ENCODE peak calls at places on chromosomes 16 and 17, in six cellular contexts. T, C, L, Q, V and K are unnamed samples.

GRCh38 chr17:71975998-71976649 is 144.7 kb upstream of the SOX9 start:
- DNase-seq in L (no peak), C (peak; percentile 8), Q (peak; percentile 86), V (no peak), T (peak; percentile 11), K (peak; percentile 95)

GRCh38 chr17:43766413-43767052 is 7.9 kb upstream of the SOST start:
- DNase-seq in Q (no peak), V (peak; percentile 39), C (peak; percentile 83), L (no peak), T (peak; percentile 93), K (peak; percentile 27)

GRCh38 chr17:51427259-51428255 is 167.2 kb downstream of the UTP18 start:
- DNase-seq in Q (no peak), T (no peak), L (no peak), V (peak; percentile 64), C (no peak), K (no peak)

GRCh38 chr17:82881292-82881823 is 41.5 kb upstream of the ZNF750 start:
- DNase-seq in Q (peak; percentile 67), C (no peak), V (no peak), L (no peak), T (no peak), K (no peak)

GRCh38 chr16:70634861-70635260 is 11.5 kb upstream of the IL34 start:
- DNase-seq in T (no peak), L (no peak), V (no peak), C (no peak), Q (no peak), K (no peak)

GRCh38 chr16:52597073-52597771 is 50.3 kb upstream of the TOX3 start:
- DNase-seq in T (no peak), C (no peak), V (no peak), L (no peak), Q (no peak), K (no peak)

GRCh38 chr16:21302898-21303528 is 24.9 kb upstream of the CRYM start:
- DNase-seq in L (no peak), Q (no peak), C (no peak), V (no peak), T (no peak), K (peak; percentile 86)

GRCh38 chr17:71023631-71024030 is 854.3 kb downstream of the KCNJ2 start:
- DNase-seq in L (no peak), T (no peak), V (no peak), Q (no peak), C (peak; percentile 22), K (peak; percentile 3)

GRCh38 chr16:2597560-2597902 is 59.7 kb downstream of the PDPK1 start:
- DNase-seq in T (no peak), V (no peak), Q (peak; percentile 58), C (no peak), L (no peak), K (no peak)

GRCh38 chr16:11395008-11395948 is 50.0 kb downstream of the RMI2 start:
- DNase-seq in T (no peak), L (no peak), V (no peak), Q (peak; percentile 65), C (no peak), K (no peak)

GRCh38 chr17:48100160-48100559 is 1.1 kb downstream of the CBX1 start:
- DNase-seq in C (no peak), L (no peak), V (no peak), T (no peak), Q (no peak), K (peak; percentile 6)

GRCh38 chr16:10098991-10099390 is 83.2 kb downstream of the GRIN2A start:
- DNase-seq in L (no peak), C (no peak), T (no peak), Q (no peak), V (no peak), K (no peak)

GRCh38 chr17:8755590-8756255 is 2.6 kb downstream of the SPDYE4 start:
- DNase-seq in Q (no peak), V (no peak), L (no peak), T (no peak), C (no peak), K (no peak)

GRCh38 chr16:55411231-55411630 is 67.8 kb upstream of the MMP2 start:
- DNase-seq in Q (no peak), T (no peak), C (peak; percentile 13), L (no peak), V (no peak), K (no peak)

GRCh38 chr17:42055496-42055895 is 5.1 kb upstream of the C17orf113 start:
- DNase-seq in V (no peak), Q (no peak), T (no peak), C (no peak), L (no peak), K (no peak)

GRCh38 chr17:333626-334396 is 18.8 kb downstream of the RPH3AL start:
- DNase-seq in Q (peak; percentile 92), C (peak; percentile 74), L (no peak), V (peak; percentile 31), T (peak; percentile 57), K (peak; percentile 32)

GRCh38 chr17:43769426-43769825 is 9.4 kb downstream of the DUSP3 start:
- DNase-seq in V (no peak), C (no peak), Q (no peak), T (no peak), L (no peak), K (no peak)

GRCh38 chr16:13892301-13892700 is 27.7 kb upstream of the ERCC4 start:
- DNase-seq in V (no peak), C (no peak), T (no peak), L (no peak), Q (no peak), K (no peak)
- H3K27ac ChIP-seq in V (no peak overlapping the region), C (no peak overlapping the region), T (no peak overlapping the region), L (no peak overlapping the region), Q (no peak overlapping the region), K (no peak overlapping the region)

GRCh38 chr16:72786606-72787005 is 261.3 kb downstream of the ZFHX3 start:
- DNase-seq in C (peak; percentile 34), T (peak; percentile 22), Q (no peak), V (no peak), L (no peak), K (no peak)

GRCh38 chr16:72789465-72789864 is 258.5 kb downstream of the ZFHX3 start:
- DNase-seq in T (no peak), V (no peak), L (no peak), Q (no peak), C (no peak), K (no peak)

GRCh38 chr16:72787130-72787518 is 260.8 kb downstream of the ZFHX3 start:
- DNase-seq in L (no peak), C (peak; percentile 29), T (no peak), V (no peak), Q (no peak), K (no peak)

GRCh38 chr16:72788269-72788809 is 259.6 kb downstream of the ZFHX3 start:
- DNase-seq in C (peak; percentile 41), V (no peak), Q (no peak), T (no peak), L (no peak), K (no peak)

DNA sequence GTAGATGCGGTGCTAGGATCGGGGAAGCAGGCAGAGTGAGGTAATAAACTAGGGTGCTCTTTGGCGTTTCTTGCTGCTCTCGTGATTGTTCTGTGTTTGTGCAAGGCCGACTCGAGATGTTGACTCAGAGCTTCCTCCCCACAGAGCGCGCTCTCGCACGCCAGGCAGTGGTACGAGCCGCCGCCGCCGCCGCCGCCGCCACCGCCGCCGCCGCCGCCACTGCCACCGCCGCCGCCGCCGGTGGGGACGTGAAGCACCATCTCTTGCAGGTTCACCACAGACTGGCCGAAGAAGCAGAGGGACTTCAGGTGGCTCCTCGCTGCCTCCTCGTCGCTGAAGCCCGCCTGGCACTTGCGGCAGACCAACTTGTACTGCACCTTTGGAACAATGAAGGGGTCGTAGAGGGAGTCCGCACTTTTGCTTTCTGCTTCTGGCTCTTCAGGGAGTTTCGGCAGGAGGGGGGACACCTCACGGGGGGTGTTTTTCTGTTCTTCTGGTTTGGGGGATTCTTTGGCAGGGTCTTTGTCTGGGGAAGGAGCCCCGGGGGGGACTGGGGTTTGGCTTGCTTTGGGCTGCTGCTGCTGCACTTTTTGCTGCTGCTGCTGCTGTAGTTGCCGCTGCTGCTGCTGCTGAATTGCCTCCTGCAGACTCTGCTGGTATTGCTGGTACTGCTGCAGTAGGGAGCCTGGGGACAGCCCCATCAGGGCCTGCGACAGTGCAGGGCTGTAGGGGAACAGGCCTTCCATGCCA is 260.2 kb downstream of the ZFHX3 start:
- DNase-seq in Q (peak; percentile 86), T (peak; percentile 72), V (peak; percentile 37), C (peak; percentile 75), L (no peak), K (peak; percentile 93)
- H3K27ac ChIP-seq in Q (no peak overlapping the region), T (no peak overlapping the region), V (no peak overlapping the region), C (no peak overlapping the region), L (peak overlapping the region; percentile 64), K (peak overlapping the region; percentile 87)

DNA sequence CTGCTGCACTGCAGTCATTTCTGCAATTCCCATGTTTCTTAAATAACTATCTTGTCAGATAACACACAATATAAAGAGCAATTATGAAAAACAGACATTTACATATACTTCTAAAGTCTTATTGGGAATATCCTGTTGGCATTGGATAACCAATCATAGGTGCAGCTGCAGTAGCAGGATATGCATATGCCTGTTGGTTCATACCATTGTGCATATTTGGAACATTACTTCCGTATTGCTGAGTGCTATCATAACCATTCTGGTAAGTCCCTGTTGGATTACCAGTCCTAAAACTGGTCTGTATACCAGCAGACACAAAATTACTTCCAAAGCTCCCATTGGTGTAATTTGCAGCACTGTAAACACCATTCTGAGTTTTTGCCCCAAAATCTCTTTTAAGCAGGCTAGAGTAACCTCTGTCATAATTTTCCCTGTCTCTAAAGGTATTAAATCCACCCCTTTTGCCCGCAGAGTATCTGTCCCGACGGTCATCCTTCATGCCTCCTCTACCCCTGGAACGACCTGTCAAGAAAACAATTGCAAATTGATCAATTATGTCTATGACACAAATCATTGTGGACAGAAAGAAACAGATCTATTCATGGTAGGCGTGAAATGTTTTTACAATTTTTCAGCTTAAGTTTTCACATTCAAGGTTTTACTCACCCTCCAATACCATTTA is 3.1 kb upstream of the POLG2 start:
- DNase-seq in V (no peak), L (no peak), T (no peak), C (no peak), Q (no peak), K (no peak)
- H3K27ac ChIP-seq in V (no peak overlapping the region), L (no peak overlapping the region), T (peak overlapping the region; percentile 93), C (peak overlapping the region; percentile 91), Q (no peak overlapping the region), K (no peak overlapping the region)

DNA sequence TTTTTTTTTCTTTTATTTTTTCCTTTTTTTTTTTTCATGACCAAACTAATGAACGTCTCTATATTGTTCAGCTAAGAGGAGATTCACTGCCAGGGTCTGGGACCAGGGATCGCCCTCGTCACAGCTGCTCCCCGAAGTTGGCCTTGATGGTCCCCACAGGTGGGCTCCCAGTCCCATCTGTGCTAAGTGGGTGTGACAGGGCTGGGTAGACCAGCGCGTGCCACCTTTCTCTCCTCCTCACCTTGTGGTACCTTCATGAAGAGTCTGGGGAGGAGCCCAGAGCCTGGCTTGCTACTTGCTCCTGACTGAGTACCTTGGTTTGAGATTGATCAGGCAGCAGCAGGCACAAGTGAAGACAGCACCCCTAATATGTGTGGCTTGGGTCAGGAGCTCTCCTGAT is 6.5 kb upstream of the FOXF1 start:
- DNase-seq in T (no peak), C (no peak), Q (peak; percentile 29), V (no peak), L (no peak), K (no peak)
- H3K27ac ChIP-seq in T (no peak overlapping the region), C (no peak overlapping the region), Q (no peak overlapping the region), V (no peak overlapping the region), L (peak overlapping the region; percentile 94), K (no peak overlapping the region)